ENCODE peak calls at places on chromosomes 11 and 22, in four cellular contexts. Y is Peyer's patch, O is right lobe of liver, F is uterus. S is an unnamed sample.

GRCh38 chr22:26972281-26972680 is 314.9 kb downstream of the MIAT start:
- DNase-seq in O (no peak), Y (no peak), F (no peak), S (no peak)

GRCh38 chr11:20137637-20138036 is 22.6 kb downstream of the DBX1 start:
- DNase-seq in Y (no peak), O (no peak), F (no peak), S (no peak)

GRCh38 chr11:75523189-75523588 is 2.6 kb downstream of the GDPD5 start:
- DNase-seq in O (no peak), Y (no peak), F (no peak), S (no peak)

GRCh38 chr11:120337133-120337895 is 1.1 kb downstream of the ARHGEF12 start:
- DNase-seq in O (peak; percentile 71), F (peak; percentile 49), Y (peak; percentile 59), S (no peak)

GRCh38 chr11:13009476-13009920 is 382 bp downstream of the RASSF10 start:
- DNase-seq in F (no peak), O (no peak), Y (no peak), S (no peak)

GRCh38 chr11:69290791-69291190 is 3.2 kb upstream of the MYEOV start:
- DNase-seq in F (no peak), O (no peak), Y (no peak), S (no peak)

GRCh38 chr11:18844753-18845367 is 53.3 kb upstream of the PTPN5 start:
- DNase-seq in O (no peak), Y (no peak), F (no peak), S (peak; percentile 6)

GRCh38 chr11:39675171-39675570 is 1784.3 kb downstream of the LRRC4C start:
- DNase-seq in O (no peak), F (no peak), Y (no peak), S (no peak)

GRCh38 chr11:117392979-117393378 is 65.3 kb downstream of the CEP164 start:
- DNase-seq in O (no peak), Y (no peak), F (no peak), S (no peak)

GRCh38 chr22:33748714-33749113 is 171.6 kb downstream of the LARGE1 start:
- DNase-seq in Y (no peak), O (no peak), F (no peak), S (no peak)

GRCh38 chr11:29161216-29161615 is 855.6 kb downstream of the KCNA4 start:
- DNase-seq in F (no peak), O (no peak), Y (no peak), S (no peak)

GRCh38 chr11:114229062-114229450 is 67.1 kb upstream of the NNMT start:
- DNase-seq in F (no peak), Y (no peak), O (no peak), S (no peak)

GRCh38 chr11:113651018-113651417 is 55.1 kb downstream of the TMPRSS5 start:
- DNase-seq in Y (no peak), O (no peak), F (no peak), S (no peak)

GRCh38 chr11:63012450-63013238 is 3.0 kb downstream of the SLC22A8 start:
- DNase-seq in Y (no peak), F (no peak), O (no peak), S (no peak)

GRCh38 chr22:43230983-43231723 is 44.2 kb upstream of the TTLL12 start:
- DNase-seq in Y (peak; percentile 66), O (peak; percentile 68), F (peak; percentile 33), S (peak; percentile 61)

GRCh38 chr22:37317698-37318210 is 35.4 kb downstream of the CYTH4 start:
- DNase-seq in Y (no peak), F (no peak), O (no peak), S (no peak)

GRCh38 chr22:31144223-31144622 is 3.9 kb upstream of the PLA2G3 start:
- DNase-seq in Y (no peak), F (no peak), O (no peak), S (no peak)

GRCh38 chr11:94792453-94792852 is 24.3 kb downstream of the AMOTL1 start:
- DNase-seq in O (no peak), F (no peak), Y (no peak), S (no peak)

GRCh38 chr11:103537904-103538502 is 428.8 kb downstream of the DYNC2H1 start:
- DNase-seq in O (no peak), Y (no peak), F (no peak), S (no peak)

GRCh38 chr11:10413268-10413667 is 41.8 kb upstream of the AMPD3 start:
- DNase-seq in Y (no peak), F (no peak), O (no peak), S (no peak)

GRCh38 chr11:44775366-44776356 is 48.9 kb downstream of the TSPAN18 start:
- DNase-seq in O (peak; percentile 59), Y (peak; percentile 69), F (peak; percentile 38), S (peak; percentile 70)

GRCh38 chr11:67437082-67437821 is at the start of gene PTPRCAP:
- DNase-seq in Y (no peak), O (peak; percentile 35), F (no peak), S (no peak)

GRCh38 chr11:75289919-75290318 is 49.3 kb downstream of the TPBGL start:
- DNase-seq in O (no peak), Y (no peak), F (no peak), S (no peak)

GRCh38 chr22:29480262-29480511 is 169 bp downstream of the NEFH start:
- DNase-seq in F (no peak), O (no peak), Y (no peak), S (no peak)

GRCh38 chr11:82989628-82990404 is 81.9 kb downstream of the RAB30 start:
- DNase-seq in O (no peak), F (no peak), Y (no peak), S (no peak)

GRCh38 chr11:76667271-76667818 is 3.2 kb downstream of the LRRC32 start:
- DNase-seq in F (peak; percentile 11), O (no peak), Y (peak; percentile 23), S (no peak)

GRCh38 chr11:41848349-41848748 is 388.9 kb upstream of the LRRC4C start:
- DNase-seq in O (no peak), Y (no peak), F (no peak), S (no peak)

GRCh38 chr11:41842673-41843072 is 383.2 kb upstream of the LRRC4C start:
- DNase-seq in F (no peak), Y (no peak), O (no peak), S (no peak)

GRCh38 chr11:41849250-41849649 is 389.8 kb upstream of the LRRC4C start:
- DNase-seq in Y (no peak), O (no peak), F (no peak), S (no peak)

GRCh38 chr11:41845066-41845465 is 385.6 kb upstream of the LRRC4C start:
- DNase-seq in Y (no peak), O (no peak), F (no peak), S (no peak)
- TF ChIP-seq POLR2A in Y (no peak), O (no peak), F (no peak), S (no peak)

DNA sequence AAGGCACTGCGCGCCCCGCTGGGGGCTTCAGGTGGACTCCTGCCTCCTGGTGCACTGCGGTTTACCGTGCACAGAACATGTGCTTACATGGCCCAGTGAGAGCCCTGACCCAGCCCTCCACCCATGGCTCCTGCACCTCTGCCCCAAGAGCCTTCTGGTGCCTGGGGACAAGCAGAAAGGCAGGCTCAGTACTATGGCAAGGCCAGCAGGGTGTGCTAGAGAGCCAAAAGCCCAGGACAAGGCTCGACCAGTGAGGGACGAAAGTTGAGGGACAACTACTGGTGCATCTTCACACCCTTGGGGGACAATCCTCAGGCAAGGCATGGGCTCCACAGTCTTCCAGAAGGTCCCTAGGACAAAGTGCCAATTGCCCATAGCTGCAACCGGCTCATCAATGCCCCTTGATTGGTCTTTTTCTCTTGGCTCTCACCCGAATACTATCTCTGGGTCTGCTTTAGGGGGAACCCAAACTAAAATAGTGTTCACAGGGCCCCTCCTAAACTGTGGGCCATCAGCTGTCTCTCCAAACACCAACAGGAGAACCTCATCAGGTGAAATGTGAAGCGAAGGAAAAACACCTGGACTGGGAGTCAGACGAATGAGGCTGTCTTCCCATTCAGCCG is 13.5 kb downstream of the PGA5 start:
- DNase-seq in Y (peak; percentile 78), O (peak; percentile 64), F (peak; percentile 34), S (peak; percentile 85)
- TF ChIP-seq POLR2A in Y (no peak), O (no peak), F (no peak), S (no peak)

DNA sequence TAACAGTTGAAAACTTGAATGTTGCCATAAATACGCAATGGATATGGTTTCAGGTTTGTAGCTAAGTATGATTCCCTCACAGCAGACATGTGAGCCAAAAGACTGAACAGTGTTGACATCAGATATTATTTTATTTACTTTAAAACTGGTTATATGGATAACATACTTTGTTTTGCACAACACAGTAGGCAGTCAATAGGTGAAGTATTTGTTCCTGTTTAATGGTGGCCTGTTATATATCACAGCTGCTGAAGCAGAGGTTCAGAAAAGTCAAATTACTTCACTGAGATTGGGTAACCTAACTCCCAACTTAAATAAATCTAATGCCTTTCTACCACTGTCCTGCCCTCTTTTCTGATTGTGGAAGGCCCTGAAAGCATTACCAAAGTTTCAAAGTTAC is 44.6 kb downstream of the YAP1 start:
- DNase-seq in F (no peak), Y (no peak), O (no peak), S (no peak)
- TF ChIP-seq POLR2A in F (no peak), Y (no peak), O (no peak), S (no peak)

GRCh38 chr11:1763796-1764661 is at the start of gene CTSD:
- DNase-seq in F (peak; percentile 80), O (peak; percentile 94), Y (peak; percentile 95), S (peak; percentile 90)

GRCh38 chr11:1763336-1763795 is 361 bp downstream of the CTSD start:
- DNase-seq in O (no peak), F (no peak), Y (no peak), S (peak; percentile 60)

GRCh38 chr11:1761110-1761856 is 2.4 kb downstream of the CTSD start:
- DNase-seq in F (no peak), O (peak; percentile 43), Y (no peak), S (no peak)

GRCh38 chr11:1761857-1762536 is 1.7 kb downstream of the CTSD start:
- DNase-seq in Y (no peak), O (peak; percentile 39), F (no peak), S (no peak)

GRCh38 chr11:1762537-1763302 is 1.0 kb downstream of the CTSD start:
- DNase-seq in Y (peak; percentile 85), O (peak; percentile 83), F (peak; percentile 57), S (peak; percentile 84)
- TF ChIP-seq POLR2A in Y (peak; percentile 95), O (peak; percentile 82), F (no peak), S (no peak)

DNA sequence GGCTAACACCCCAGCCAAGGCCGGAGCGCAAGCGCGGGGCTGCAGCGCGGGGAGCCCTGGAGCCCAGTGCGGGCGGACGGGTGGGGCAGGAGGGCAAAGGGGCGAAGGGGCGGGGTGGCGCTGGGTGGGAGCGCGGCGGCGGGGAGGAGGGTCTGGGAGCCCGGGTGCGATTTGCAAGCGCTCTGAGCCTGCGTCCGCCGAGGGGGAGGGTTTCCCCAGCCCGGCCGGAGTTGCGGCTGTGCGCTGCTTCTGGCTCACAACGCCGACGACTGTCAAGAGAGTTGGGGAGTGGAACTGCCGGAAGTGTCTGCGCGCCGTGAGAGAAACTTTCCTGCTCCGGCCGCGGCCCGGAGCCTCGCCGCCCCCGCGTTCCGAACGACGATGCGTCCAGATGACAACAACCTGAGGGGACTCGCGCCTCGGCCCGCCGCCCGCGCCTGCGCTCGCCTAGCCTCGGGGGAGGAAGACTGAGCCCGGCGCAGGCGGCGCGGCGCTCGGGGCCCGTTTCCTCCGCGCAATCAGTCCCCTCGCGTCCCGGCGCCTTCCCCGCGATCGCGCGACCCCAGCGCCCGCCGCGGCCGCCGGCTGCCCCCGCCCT is at the start of gene ARHGAP42:
- DNase-seq in O (peak; percentile 82), Y (peak; percentile 78), F (peak; percentile 55), S (peak; percentile 40)
- TF ChIP-seq POLR2A in O (peak; percentile 68), Y (no peak), F (no peak), S (peak; percentile 39)

S was measured in H54.